ENCODE peak calls at places on chromosome 21, in eight cellular contexts. H is stimulated activated CD4-positive, alpha-beta T cell treated with anti-CD3 and anti-CD28 coated beads, Interleukin-2, amount 100 ng/mL, for 48 hours; X is myocyte; V is EL; K is posterior cingulate gyrus; C is occipital lobe; O is kidney tubule cell; F is left ventricle myocardium superior. Q is an unnamed sample.
A peak's percentile ranks its signal among the peaks of the same experiment; 100 is the strongest.

GRCh38 chr21:15627823-15628222 is 102.0 kb upstream of the USP25 start:
- DNase-seq in H (no peak), X (no peak), V (no peak), K (no peak), C (no peak), O (no peak), F (no peak), Q (no peak)

GRCh38 chr21:42269382-42269781 is 45.8 kb downstream of the TFF3 start:
- DNase-seq in H (no peak), X (no peak), V (no peak), K (no peak), C (no peak), O (no peak), F (peak; percentile 6), Q (no peak)

GRCh38 chr21:42057861-42058437 is 13.2 kb upstream of the UMODL1 start:
- DNase-seq in H (no peak), X (no peak), V (no peak), K (peak; percentile 37), C (no peak), O (no peak), F (no peak), Q (no peak)

GRCh38 chr21:45822002-45822397 is 159.6 kb upstream of the COL6A1 start:
- DNase-seq in H (no peak), X (no peak), V (no peak), K (peak; percentile 59), C (no peak), O (no peak), F (no peak), Q (no peak)

GRCh38 chr21:41166947-41167346 is 1.0 kb upstream of the BACE2 start:
- DNase-seq in H (no peak), X (no peak), V (no peak), K (no peak), C (no peak), O (no peak), F (peak; percentile 52), Q (no peak)

GRCh38 chr21:31136891-31137290 is 98.6 kb upstream of the KRTAP19-8 start:
- DNase-seq in H (no peak), X (no peak), V (no peak), K (peak; percentile 86), C (peak; percentile 31), O (no peak), F (no peak), Q (peak; percentile 42)

GRCh38 chr21:27569831-27570230 is 602.9 kb upstream of the ADAMTS5 start:
- DNase-seq in H (no peak), X (no peak), V (peak; percentile 60), K (no peak), C (no peak), O (no peak), F (no peak), Q (no peak)

GRCh38 chr21:14306143-14306907 is 76.6 kb downstream of the HSPA13 start:
- DNase-seq in H (no peak), X (peak; percentile 12), V (peak; percentile 5), K (no peak), C (no peak), O (no peak), F (no peak), Q (no peak)

GRCh38 chr21:33588485-33589335 is at the start of gene DONSON:
- DNase-seq in H (peak; percentile 86), X (peak; percentile 89), V (peak; percentile 87), K (peak; percentile 98), C (peak; percentile 74), O (peak; percentile 90), F (peak; percentile 95), Q (peak; percentile 84)

GRCh38 chr21:26444646-26445045 is 128.4 kb downstream of the CYYR1 start:
- DNase-seq in H (no peak), X (peak; percentile 91), V (no peak), K (no peak), C (no peak), O (no peak), F (no peak), Q (no peak)

GRCh38 chr21:35204850-35205564 is 155.9 kb upstream of the RUNX1 start:
- DNase-seq in H (no peak), X (peak; percentile 63), V (peak; percentile 85), K (peak; percentile 93), C (peak; percentile 42), O (no peak), F (peak; percentile 82), Q (peak; percentile 34)

GRCh38 chr21:39084979-39085729 is 98.1 kb downstream of the PSMG1 start:
- DNase-seq in H (no peak), X (no peak), V (no peak), K (peak; percentile 77), C (no peak), O (peak; percentile 80), F (no peak), Q (no peak)